ENCODE peak calls at places on chromosomes 7 and 10, in five cellular contexts. T, J, V, I and C are unnamed samples.

GRCh38 chr7:102456327-102456726 is 8.3 kb downstream of the ALKBH4 start:
- DNase-seq in T (no peak), J (peak; percentile 75), I (peak; percentile 63), V (no peak), C (peak; percentile 29)

GRCh38 chr7:138926241-138926612 is 55.0 kb downstream of the KIAA1549 start:
- DNase-seq in V (no peak), T (no peak), I (no peak), J (no peak), C (no peak)

GRCh38 chr7:155378580-155378934 is 79.4 kb upstream of the EN2 start:
- DNase-seq in T (no peak), I (no peak), J (no peak), V (no peak), C (no peak)

GRCh38 chr7:80370587-80370986 is 141.3 kb downstream of the GNAT3 start:
- DNase-seq in J (no peak), T (no peak), V (no peak), I (no peak), C (no peak)

GRCh38 chr10:12333382-12334185 is 15.8 kb upstream of the CAMK1D start:
- DNase-seq in V (no peak), J (peak; percentile 99), I (peak; percentile 98), T (peak; percentile 96), C (peak; percentile 98)

GRCh38 chr10:113080621-113081229 is 130.7 kb downstream of the TCF7L2 start:
- DNase-seq in J (no peak), V (no peak), T (no peak), I (no peak), C (no peak)

GRCh38 chr10:33005322-33006282 is 47.6 kb upstream of the ITGB1 start:
- DNase-seq in T (peak; percentile 88), V (no peak), I (peak; percentile 96), J (peak; percentile 97), C (peak; percentile 99)

GRCh38 chr7:45682836-45683555 is 108.8 kb downstream of the ADCY1 start:
- DNase-seq in V (no peak), I (peak; percentile 73), T (no peak), J (peak; percentile 78), C (peak; percentile 36)

GRCh38 chr10:14635049-14635710 is 139.5 kb downstream of the FAM107B start:
- DNase-seq in V (no peak), I (no peak), J (no peak), T (no peak), C (no peak)

GRCh38 chr10:74113546-74113945 is 37.1 kb downstream of the AP3M1 start:
- DNase-seq in V (no peak), I (no peak), T (peak; percentile 45), J (peak; percentile 28), C (peak; percentile 62)

GRCh38 chr10:28734940-28735759 is 57.8 kb downstream of the BAMBI start:
- DNase-seq in V (no peak), I (peak; percentile 81), T (peak; percentile 80), J (peak; percentile 84), C (peak; percentile 58)

GRCh38 chr10:79608505-79609375 is 2.0 kb upstream of the SFTPA1 start:
- DNase-seq in J (peak; percentile 3), T (no peak), I (peak; percentile 0), V (peak; percentile 46), C (peak; percentile 31)

GRCh38 chr10:37754538-37755323 is 102.7 kb downstream of the ZNF248 start:
- DNase-seq in V (peak; percentile 51), I (no peak), T (no peak), J (no peak), C (peak; percentile 59)

GRCh38 chr7:130151591-130152269 is 53.5 kb downstream of the TMEM209 start:
- DNase-seq in J (peak; percentile 49), T (no peak), V (peak; percentile 54), I (peak; percentile 47), C (peak; percentile 35)

GRCh38 chr7:105319578-105319977 is 69.1 kb downstream of the SRPK2 start:
- DNase-seq in V (no peak), I (no peak), T (no peak), J (no peak), C (no peak)

GRCh38 chr10:32328499-32328898 is 18.5 kb downstream of the EPC1 start:
- DNase-seq in T (no peak), I (no peak), V (no peak), J (no peak), C (no peak)

GRCh38 chr7:94405506-94405905 is 10.8 kb downstream of the COL1A2 start:
- DNase-seq in V (no peak), I (no peak), T (no peak), J (peak; percentile 57), C (peak; percentile 32)

GRCh38 chr10:4241724-4242345 is 456.8 kb upstream of the KLF6 start:
- DNase-seq in I (peak; percentile 100), V (peak; percentile 51), J (peak; percentile 100), T (no peak), C (peak; percentile 96)

GRCh38 chr10:106973301-106973700 is 191.2 kb downstream of the SORCS1 start:
- DNase-seq in T (no peak), V (no peak), J (no peak), I (no peak), C (no peak)

GRCh38 chr7:116741625-116742316 is 69.8 kb downstream of the MET start:
- DNase-seq in J (peak; percentile 25), V (no peak), I (no peak), T (no peak), C (no peak)

GRCh38 chr7:17787257-17787656 is 153.0 kb downstream of the SNX13 start:
- DNase-seq in I (no peak), V (no peak), J (no peak), T (no peak), C (no peak)

GRCh38 chr10:79053481-79054202 is 15.1 kb upstream of the ZMIZ1 start:
- DNase-seq in J (no peak), I (no peak), T (no peak), V (no peak), C (no peak)

DNA sequence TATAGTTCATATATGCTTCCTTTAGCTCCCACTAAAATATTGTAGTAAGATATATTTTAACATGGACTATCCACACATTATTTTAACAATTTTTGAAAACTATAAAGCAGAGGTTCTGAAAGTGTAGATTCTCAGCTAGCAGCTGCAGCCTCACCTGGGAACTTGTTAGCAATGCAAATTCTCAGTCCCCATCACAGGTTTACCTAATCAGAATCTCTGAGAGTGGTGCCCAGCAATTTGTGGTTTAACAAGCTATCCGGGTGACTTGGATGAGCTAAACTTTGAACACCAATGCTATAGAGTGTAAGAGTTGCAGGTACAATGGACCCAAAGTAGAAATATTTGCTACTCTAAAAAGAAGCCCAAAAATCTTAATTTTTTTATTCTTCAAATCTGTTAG is 99.8 kb upstream of the MDFIC start:
- DNase-seq in J (no peak), T (no peak), I (no peak), V (no peak), C (no peak)
- H3K4me2 ChIP-seq in J (no peak overlapping the region), T (no peak overlapping the region), I (no peak overlapping the region), V (no peak overlapping the region), C (no peak overlapping the region)

GRCh38 chr7:149774237-149775175 is 1.1 kb upstream of the ZNF467 start:
- DNase-seq in T (no peak), V (no peak), I (no peak), J (no peak), C (peak; percentile 13)
- TF ChIP-seq EZH2 in T (no peak), V (no peak), I (no peak), J (peak; percentile 77), C (peak; percentile 85)

GRCh38 chr10:102775201-102775972 is 31.6 kb downstream of the WBP1L start:
- DNase-seq in I (no peak), J (no peak), T (no peak), V (no peak), C (no peak)
- H3K4me2 ChIP-seq in I (peak overlapping the region; percentile 91), J (peak overlapping the region; percentile 85), T (no peak overlapping the region), V (peak overlapping the region; percentile 77), C (peak overlapping the region; percentile 92)

GRCh38 chr10:630581-631073 is 58.8 kb downstream of the DIP2C start:
- DNase-seq in T (no peak), I (no peak), J (no peak), V (no peak), C (no peak)
- TF ChIP-seq EZH2 in T (no peak), I (no peak), J (no peak), V (no peak), C (no peak)

GRCh38 chr10:46308666-46309450 is 22.1 kb downstream of the ANTXRL start:
- DNase-seq in I (no peak), J (no peak), V (no peak), T (no peak), C (no peak)

GRCh38 chr10:46308113-46308415 is 21.3 kb downstream of the ANTXRL start:
- DNase-seq in V (no peak), T (no peak), J (no peak), I (no peak), C (no peak)

GRCh38 chr10:46310143-46310514 is 23.3 kb downstream of the ANTXRL start:
- DNase-seq in T (no peak), I (no peak), V (no peak), J (no peak), C (no peak)

GRCh38 chr10:46310851-46311250 is 24.1 kb downstream of the ANTXRL start:
- DNase-seq in V (no peak), T (no peak), I (no peak), J (no peak), C (no peak)

DNA sequence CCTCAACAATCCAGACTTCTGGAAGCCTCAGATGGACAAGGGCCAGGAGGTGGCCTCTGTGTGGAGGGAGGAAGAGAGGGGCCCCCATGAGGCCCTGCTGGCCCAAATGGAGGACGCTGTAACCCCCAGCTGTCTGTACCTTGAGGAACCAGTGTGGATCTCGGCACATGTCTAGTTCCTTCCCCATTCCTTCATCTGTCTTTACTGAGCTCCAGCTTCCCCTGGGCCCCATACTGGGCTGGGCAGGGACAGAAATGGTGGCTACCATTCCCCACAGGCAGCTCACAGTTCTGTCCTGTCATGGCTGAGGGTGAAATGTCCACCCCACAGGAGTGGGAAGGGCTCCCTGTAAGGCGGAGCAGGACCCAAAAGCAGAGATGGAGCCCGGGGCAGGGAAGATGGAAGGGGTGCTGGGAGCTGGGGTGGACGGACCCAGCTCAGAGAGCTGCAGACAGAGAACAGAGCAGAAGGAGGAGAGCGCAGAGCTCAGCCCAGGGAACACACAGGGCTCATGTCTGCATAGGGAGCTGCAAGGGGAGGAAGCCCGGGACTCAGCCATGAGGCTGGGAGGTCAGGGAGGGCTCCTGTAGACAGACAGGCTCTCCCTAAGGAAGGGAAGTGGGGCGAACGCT is 22.8 kb downstream of the ANTXRL start:
- DNase-seq in J (no peak), I (no peak), V (no peak), T (no peak), C (no peak)
- H3K4me2 ChIP-seq in J (no peak overlapping the region), I (no peak overlapping the region), V (no peak overlapping the region), T (no peak overlapping the region), C (no peak overlapping the region)

GRCh38 chr10:99233000-99233679 is 2.5 kb downstream of the HPSE2 start:
- DNase-seq in J (no peak), T (no peak), V (no peak), I (no peak), C (no peak)
- TF ChIP-seq EZH2 in J (no peak), T (no peak), V (no peak), I (no peak), C (no peak)

DNA sequence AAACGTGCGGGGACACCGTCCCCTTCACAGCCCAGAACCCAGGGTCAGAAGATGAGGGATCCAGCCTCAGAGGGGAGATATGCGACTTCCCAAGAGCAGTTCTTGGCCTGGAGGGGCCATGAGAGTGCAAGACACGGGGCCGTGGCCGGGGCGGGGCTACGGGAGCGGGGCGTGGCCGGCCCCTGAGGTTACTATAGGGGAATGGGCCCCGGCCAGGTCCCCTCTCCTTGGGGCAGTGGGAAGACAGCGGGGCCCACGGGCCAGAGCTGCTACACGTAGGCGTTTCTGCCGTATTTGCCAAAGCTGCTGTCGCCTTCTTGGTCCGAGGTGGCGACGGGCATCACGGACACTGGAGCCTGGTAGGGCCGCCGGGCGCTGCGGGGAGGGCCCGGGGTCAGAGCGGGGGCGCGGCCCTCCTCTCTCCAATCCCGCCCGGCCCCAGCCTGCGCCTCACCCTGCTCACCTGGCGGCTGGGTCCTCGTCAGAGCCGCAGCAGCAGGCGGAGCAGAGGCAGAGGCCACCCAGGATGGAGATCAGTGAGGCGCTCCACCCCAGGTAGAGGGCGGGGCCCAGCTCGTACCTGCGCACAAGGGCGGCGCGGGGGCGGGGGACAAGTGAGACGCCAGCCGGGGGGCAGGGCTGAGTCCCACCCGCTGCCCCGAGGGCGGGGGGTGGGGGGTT is 5.3 kb downstream of the CLDN15 start:
- DNase-seq in I (no peak), V (no peak), T (peak; percentile 63), J (no peak), C (no peak)
- H3K4me2 ChIP-seq in I (peak overlapping the region; percentile 62), V (no peak overlapping the region), T (peak overlapping the region; percentile 80), J (no peak overlapping the region), C (no peak overlapping the region)